ENCODE peak calls at places on chromosomes 2 and 18, in five cellular contexts. G is prostate gland, B is HCT116, L is GM12878, C is stomach. P is an unnamed sample.

GRCh38 chr18:40006553-40007073 is 1948.4 kb upstream of the PIK3C3 start:
- DNase-seq in G (no peak), L (no peak), B (no peak), C (no peak), P (no peak)

GRCh38 chr2:183532514-183532913 is 408.3 kb downstream of the NUP35 start:
- DNase-seq in L (no peak), B (no peak), G (no peak), C (no peak), P (no peak)

GRCh38 chr2:104768694-104769093 is 85.2 kb upstream of the POU3F3 start:
- DNase-seq in G (no peak), B (no peak), C (no peak), L (no peak), P (no peak)

GRCh38 chr2:105180491-105180972 is 61.0 kb upstream of the GPR45 start:
- DNase-seq in G (no peak), B (no peak), C (no peak), L (no peak), P (no peak)

GRCh38 chr2:142300517-142300916 is 169.7 kb upstream of the LRP1B start:
- DNase-seq in B (no peak), C (no peak), L (no peak), G (no peak), P (no peak)

GRCh38 chr2:189683348-189683747 is 8.9 kb downstream of the ANKAR start:
- DNase-seq in G (no peak), B (peak), C (no peak), L (no peak), P (no peak)

GRCh38 chr2:232345251-232345650 is 33.3 kb upstream of the ALPP start:
- DNase-seq in C (no peak), B (no peak), L (no peak), G (no peak), P (no peak)

GRCh38 chr2:141496805-141497204 is 634.0 kb downstream of the LRP1B start:
- DNase-seq in L (no peak), C (no peak), G (no peak), B (no peak), P (no peak)

GRCh38 chr2:181745796-181746540 is 65.7 kb upstream of the NEUROD1 start:
- DNase-seq in G (no peak), C (no peak), L (no peak), B (no peak), P (no peak)

GRCh38 chr2:160241251-160242137 is 41.4 kb upstream of the ITGB6 start:
- DNase-seq in B (peak), L (no peak), C (peak), G (peak), P (no peak)

GRCh38 chr2:120367649-120368048 is 21.7 kb downstream of the INHBB start:
- DNase-seq in C (no peak), B (no peak), L (no peak), G (no peak), P (no peak)

GRCh38 chr2:134402385-134402784 is 148.5 kb downstream of the MGAT5 start:
- DNase-seq in C (no peak), L (no peak), G (no peak), B (no peak), P (no peak)

GRCh38 chr2:6231166-6231565 is 539.0 kb downstream of the SOX11 start:
- DNase-seq in L (no peak), B (no peak), C (no peak), G (no peak), P (no peak)

GRCh38 chr2:207481924-207482323 is 47.8 kb upstream of the CREB1 start:
- DNase-seq in G (peak), L (no peak), B (no peak), C (peak), P (no peak)

GRCh38 chr18:79380816-79381806 is 14.6 kb upstream of the NFATC1 start:
- DNase-seq in G (peak), L (no peak), C (peak), B (no peak), P (no peak)

GRCh38 chr2:127166221-127166860 is 53.8 kb downstream of the CYP27C1 start:
- DNase-seq in C (no peak), B (no peak), G (no peak), L (no peak), P (peak)

GRCh38 chr2:191951832-191952231 is 104.9 kb upstream of the CAVIN2 start:
- DNase-seq in L (no peak), B (no peak), G (no peak), C (no peak), P (no peak)

GRCh38 chr2:24830351-24830750 is 37.1 kb downstream of the CENPO start:
- DNase-seq in C (no peak), B (peak), L (no peak), G (no peak), P (no peak)

GRCh38 chr2:13001408-13001807 is 284.7 kb downstream of the TRIB2 start:
- DNase-seq in C (no peak), B (no peak), G (no peak), L (no peak), P (no peak)

GRCh38 chr18:9907867-9908266 is 5.9 kb upstream of the VAPA start:
- DNase-seq in C (no peak), L (no peak), G (no peak), B (no peak), P (no peak)

GRCh38 chr18:25633563-25633962 is 281.6 kb upstream of the ZNF521 start:
- DNase-seq in L (no peak), G (no peak), B (no peak), C (no peak), P (no peak)

GRCh38 chr2:37993135-37993534 is 68.0 kb downstream of the RMDN2 start:
- DNase-seq in B (no peak), G (no peak), C (no peak), L (no peak), P (no peak)

GRCh38 chr2:9250498-9251153 is 44.0 kb downstream of the ASAP2 start:
- DNase-seq in B (no peak), L (no peak), G (no peak), C (peak), P (no peak)

GRCh38 chr2:215751200-215751910 is 262.0 kb downstream of the MREG start:
- DNase-seq in G (no peak), C (no peak), B (no peak), L (no peak), P (no peak)

GRCh38 chr18:68972176-68972575 is 174.3 kb downstream of the CCDC102B start:
- DNase-seq in C (no peak), L (no peak), G (no peak), B (no peak), P (no peak)

GRCh38 chr2:235626658-235627057 is 132.8 kb downstream of the AGAP1 start:
- DNase-seq in B (no peak), L (no peak), G (no peak), C (no peak), P (no peak)

GRCh38 chr2:349390-349789 is 61.5 kb upstream of the ALKAL2 start:
- DNase-seq in G (no peak), L (no peak), C (no peak), B (no peak), P (no peak)

GRCh38 chr2:133485868-133486267 is 82.4 kb downstream of the NCKAP5 start:
- DNase-seq in B (no peak), C (no peak), G (no peak), L (no peak), P (no peak)

GRCh38 chr2:151410485-151410833 is 757 bp downstream of the RIF1 start:
- DNase-seq in B (no peak), C (peak), G (peak), L (no peak), P (no peak)

GRCh38 chr18:29883114-29883513 is 1159.4 kb downstream of the DSC3 start:
- DNase-seq in G (no peak), B (no peak), L (no peak), C (no peak), P (no peak)

GRCh38 chr2:152402780-152403388 is 67.9 kb downstream of the FMNL2 start:
- DNase-seq in C (no peak), G (no peak), B (no peak), L (no peak), P (no peak)

GRCh38 chr2:177753682-177754475 is 318.7 kb downstream of the PDE11A start:
- DNase-seq in G (no peak), L (no peak), B (peak), C (peak), P (no peak)

GRCh38 chr18:12321331-12321730 is 13.3 kb downstream of the TUBB6 start:
- DNase-seq in G (no peak), B (no peak), C (no peak), L (no peak), P (no peak)

GRCh38 chr2:231709981-231710750 is 1.8 kb downstream of the PTMA start:
- DNase-seq in L (peak), B (no peak), G (peak), C (peak), P (no peak)

GRCh38 chr2:127039387-127040031 is 67.4 kb downstream of the BIN1 start:
- DNase-seq in B (no peak), G (no peak), L (peak), C (peak), P (no peak)

GRCh38 chr18:36786686-36787085 is 42.1 kb downstream of the TPGS2 start:
- DNase-seq in G (peak), L (no peak), B (no peak), C (no peak), P (no peak)

GRCh38 chr18:35084494-35085449 is 43.6 kb downstream of the MAPRE2 start:
- DNase-seq in C (no peak), G (no peak), B (no peak), L (no peak), P (no peak)

GRCh38 chr2:174180165-174180724 is 68.1 kb downstream of the OLA1 start:
- DNase-seq in B (no peak), G (no peak), L (no peak), C (no peak), P (no peak)
- TF ChIP-seq POLR2AphosphoS5 in B (no peak), G (no peak), L (no peak), C (no peak), P (no peak)

GRCh38 chr2:128315829-128316776 is 2.6 kb downstream of the HS6ST1 start:
- DNase-seq in B (no peak), G (peak), L (no peak), C (peak), P (no peak)
- H3K4me3 ChIP-seq in B (no peak), G (peak), L (peak), C (peak), P (peak)

GRCh38 chr2:28344756-28345291 is 47.8 kb upstream of the FOSL2 start:
- DNase-seq in B (no peak), G (no peak), C (no peak), L (no peak), P (no peak)
- TF ChIP-seq POLR2A in B (no peak), G (no peak), C (no peak), L (no peak), P (no peak)

DNA sequence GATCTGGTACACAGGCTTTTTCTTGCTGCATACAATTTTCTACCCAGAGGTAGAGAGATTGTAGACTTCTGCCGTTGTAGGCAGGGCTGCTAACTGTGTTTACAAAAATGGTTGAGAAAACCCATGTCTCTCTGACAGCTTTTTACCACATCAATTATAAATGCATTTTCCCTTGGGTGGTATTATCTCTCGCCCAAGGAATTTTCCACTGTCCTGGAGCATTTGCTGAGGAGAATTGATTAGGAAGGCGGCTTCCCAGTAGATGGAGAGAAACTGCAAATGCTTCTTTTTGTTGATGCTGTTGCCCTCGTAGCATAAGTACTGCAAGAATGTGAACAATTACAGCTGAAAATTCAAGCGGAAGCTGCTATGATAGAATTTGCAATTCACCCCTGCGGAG is 1007.7 kb upstream of the KLHL29 start:
- DNase-seq in L (no peak), G (no peak), C (no peak), B (no peak), P (no peak)
- TF ChIP-seq POLR2AphosphoS5 in L (no peak), G (no peak), C (no peak), B (no peak), P (no peak)

DNA sequence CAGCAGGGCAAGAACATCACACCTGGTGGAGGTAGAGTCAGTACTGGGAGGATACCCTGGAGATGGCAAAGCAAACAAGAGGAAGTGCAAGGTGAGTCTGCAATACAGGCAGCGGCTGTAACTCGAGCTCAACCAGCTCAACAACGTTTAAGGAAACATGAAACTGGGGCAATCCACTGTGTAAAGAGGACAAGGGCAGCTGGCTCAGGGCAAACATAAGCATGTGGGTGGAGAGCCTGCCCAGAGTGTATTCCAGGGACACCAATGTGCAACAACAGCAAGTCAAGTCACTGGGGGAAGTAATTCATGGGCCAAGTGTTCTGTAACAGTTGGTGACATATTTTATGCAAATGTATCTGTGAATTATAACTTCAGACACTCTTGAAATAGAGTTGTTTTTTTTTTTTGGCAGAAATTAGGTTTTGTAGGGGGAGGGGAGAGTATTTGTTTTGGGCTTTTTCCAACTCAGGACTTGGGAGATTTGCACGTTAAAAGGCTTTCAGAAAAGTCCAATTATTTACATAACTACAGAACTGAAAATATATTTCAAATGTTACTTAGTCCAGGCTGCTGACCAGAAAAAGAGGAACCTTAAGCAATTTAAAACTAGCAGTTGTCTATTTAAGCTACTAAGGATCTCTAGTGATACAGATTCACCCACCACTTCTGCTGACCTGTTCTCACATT is 18.7 kb downstream of the NRXN1 start:
- DNase-seq in B (peak), C (peak), L (no peak), G (peak), P (no peak)
- H3K4me3 ChIP-seq in B (no peak), C (no peak), L (no peak), G (no peak), P (no peak)

GRCh38 chr2:96868555-96869280 is 1.2 kb downstream of the SEMA4C start:
- DNase-seq in G (peak), B (peak), L (peak), C (peak), P (no peak)
- TF ChIP-seq POLR2A in G (no peak), B (peak), L (peak), C (no peak), P (peak)

GRCh38 chr2:96146151-96146880 is 1.1 kb upstream of the DUSP2 start:
- DNase-seq in B (no peak), G (no peak), L (peak), C (peak), P (no peak)

GRCh38 chr2:96150007-96150406 is 4.8 kb upstream of the DUSP2 start:
- DNase-seq in G (no peak), C (no peak), L (no peak), B (no peak), P (no peak)

GRCh38 chr2:96147593-96148201 is 2.5 kb upstream of the DUSP2 start:
- DNase-seq in G (no peak), L (no peak), B (no peak), C (no peak), P (no peak)

GRCh38 chr2:96146881-96147592 is 1.8 kb upstream of the DUSP2 start:
- DNase-seq in L (no peak), G (no peak), C (no peak), B (no peak), P (no peak)

DNA sequence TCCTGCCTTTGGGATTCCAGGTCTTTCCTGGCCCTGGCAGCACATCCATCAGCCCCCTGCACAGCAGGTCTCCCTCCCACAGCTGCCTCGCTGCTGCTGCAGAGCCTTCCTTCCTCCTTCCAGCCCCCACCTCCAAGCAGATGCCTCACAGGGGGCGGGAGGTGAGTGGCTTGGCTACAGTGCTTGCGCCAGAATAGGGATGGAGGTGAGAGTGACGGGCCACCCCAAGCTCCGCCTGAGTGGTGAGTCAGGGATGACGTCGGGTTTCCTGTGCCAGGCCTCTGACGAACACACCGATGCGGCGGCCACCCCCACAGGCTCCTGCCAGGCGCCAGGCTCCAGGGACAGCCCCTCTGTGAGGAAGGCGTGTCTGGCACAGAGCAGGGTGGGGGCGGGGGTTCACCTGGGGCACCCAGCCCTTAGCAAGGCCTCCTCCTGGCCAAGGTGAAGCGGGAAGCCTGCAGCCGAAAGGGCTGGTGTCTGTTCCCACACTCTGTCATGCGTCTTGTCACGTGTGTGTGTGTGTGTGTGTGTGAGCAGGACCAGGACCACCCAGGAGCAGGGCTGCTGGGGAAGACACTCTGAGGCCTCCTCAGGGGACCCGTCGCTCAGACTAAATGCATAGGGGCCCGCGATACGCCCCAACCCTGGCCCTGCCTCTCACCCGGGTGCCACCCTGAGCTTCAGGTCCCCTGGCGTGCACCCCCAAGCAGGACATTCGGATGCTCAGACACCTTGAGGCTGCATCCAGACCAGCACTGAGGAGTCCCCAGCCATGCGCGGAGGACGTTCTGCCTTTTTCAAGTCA is 3.4 kb upstream of the DUSP2 start:
- DNase-seq in L (peak), G (peak), B (peak), C (peak), P (no peak)
- TF ChIP-seq POLR2AphosphoS5 in L (peak), G (peak), B (no peak), C (peak), P (peak)

GRCh38 chr2:85998071-85998991 is 107.4 kb downstream of the POLR1A start:
- DNase-seq in B (no peak), C (no peak), G (no peak), L (no peak), P (no peak)

GRCh38 chr2:85996591-85996990 is 107.8 kb upstream of the ST3GAL5 start:
- DNase-seq in B (no peak), C (no peak), G (no peak), L (no peak), P (peak)

GRCh38 chr2:85999131-85999831 is 106.4 kb downstream of the POLR1A start:
- DNase-seq in B (no peak), G (no peak), L (peak), C (no peak), P (no peak)

GRCh38 chr2:85995648-85996529 is 107.1 kb upstream of the ST3GAL5 start:
- DNase-seq in C (no peak), L (no peak), G (no peak), B (no peak), P (peak)

DNA sequence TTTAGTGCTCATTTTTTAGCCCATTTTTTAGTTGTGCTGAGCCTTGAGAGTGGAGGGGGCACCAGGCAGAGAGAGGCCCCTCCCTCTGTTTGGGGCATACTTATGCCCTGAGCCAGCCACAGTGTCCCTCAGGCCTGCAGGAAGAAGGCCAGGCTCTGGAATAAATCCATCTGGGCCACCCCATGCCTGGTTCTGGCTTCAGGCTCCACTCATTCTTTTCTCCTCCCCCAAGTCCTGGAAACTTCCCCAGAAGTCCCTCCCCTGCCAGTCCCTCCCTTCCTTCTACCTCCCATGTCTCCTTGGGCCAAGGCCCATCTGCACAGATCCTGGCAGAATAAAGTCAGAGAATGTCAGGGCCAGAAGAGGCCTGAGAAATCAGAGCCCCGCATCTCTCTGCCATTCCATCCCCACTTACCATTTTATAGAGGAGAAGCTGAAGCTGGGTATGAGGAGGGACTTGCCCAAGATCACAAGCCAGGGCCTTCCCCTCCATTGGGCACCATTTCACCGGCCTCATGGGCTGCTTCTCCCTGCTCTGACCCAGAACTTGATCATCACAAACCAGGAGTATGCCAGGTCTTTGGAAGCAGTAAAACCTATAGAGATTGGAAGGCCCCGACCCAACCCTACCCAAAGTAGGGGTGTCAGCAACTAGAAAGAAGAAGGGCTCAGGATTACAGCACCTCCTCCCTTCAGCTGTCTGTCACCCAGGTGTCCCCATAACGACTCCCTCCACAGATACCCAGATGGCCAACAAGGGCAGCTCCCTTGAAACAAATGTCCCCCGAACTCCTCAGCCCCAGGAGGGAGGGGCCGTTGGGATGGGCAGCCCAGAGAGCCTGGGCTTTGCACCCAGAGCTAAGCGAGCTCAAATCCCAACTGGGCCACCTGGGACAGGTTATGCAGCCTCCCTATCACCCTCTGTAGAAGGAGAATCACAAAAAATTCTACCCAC is 108.4 kb downstream of the POLR1A start:
- DNase-seq in B (no peak), G (peak), C (no peak), L (no peak), P (no peak)
- H3K4me3 ChIP-seq in B (no peak), G (no peak), C (no peak), L (no peak), P (no peak)